ENCODE peak calls at places on chromosomes 12 and 14, in ten cellular contexts. I, G, F, K, R, J, S, A, Y and Z are unnamed samples.

GRCh38 chr12:81284137-81284536 is 206.3 kb downstream of the ACSS3 start:
- DNase-seq in I (peak), G (peak), F (no peak), K (no peak), R (no peak), J (no peak), S (no peak), A (no peak), Y (no peak), Z (no peak)

GRCh38 chr12:7092229-7092985 is at the start of gene C1R:
- DNase-seq in I (peak), G (peak), F (peak), K (peak), R (peak), J (peak), S (peak), A (peak), Y (peak), Z (peak)

GRCh38 chr12:124082676-124083075 is 109.7 kb downstream of the ZNF664 start:
- DNase-seq in I (no peak), G (no peak), F (no peak), K (no peak), R (no peak), J (no peak), S (no peak), A (no peak), Y (no peak), Z (no peak)

GRCh38 chr14:65791551-65791981 is 379.0 kb downstream of the FUT8 start:
- DNase-seq in I (peak), G (peak), F (peak), K (no peak), R (no peak), J (no peak), S (no peak), A (no peak), Y (no peak), Z (no peak)

GRCh38 chr12:46266382-46266791 is 2.5 kb downstream of the SLC38A1 start:
- DNase-seq in I (peak), G (peak), F (peak), K (no peak), R (peak), J (no peak), S (no peak), A (no peak), Y (peak), Z (peak)

GRCh38 chr14:85288041-85288440 is 241.9 kb upstream of the FLRT2 start:
- DNase-seq in I (no peak), G (no peak), F (no peak), K (no peak), R (no peak), J (no peak), S (no peak), A (no peak), Y (no peak), Z (no peak)

GRCh38 chr14:36988989-36989388 is 183.4 kb downstream of the SLC25A21 start:
- DNase-seq in I (no peak), G (no peak), F (no peak), K (no peak), R (no peak), J (no peak), S (no peak), A (no peak), Y (no peak), Z (no peak)

GRCh38 chr14:76653875-76654572 is 107.2 kb upstream of the VASH1 start:
- DNase-seq in I (no peak), G (no peak), F (no peak), K (no peak), R (no peak), J (no peak), S (no peak), A (no peak), Y (no peak), Z (no peak)

GRCh38 chr14:33165144-33165925 is 226.7 kb downstream of the NPAS3 start:
- DNase-seq in I (peak), G (peak), F (peak), K (no peak), R (peak), J (no peak), S (no peak), A (no peak), Y (no peak), Z (no peak)

GRCh38 chr12:14167005-14167628 is 185.7 kb upstream of the GRIN2B start:
- DNase-seq in I (peak), G (peak), F (peak), K (peak), R (peak), J (no peak), S (peak), A (no peak), Y (peak), Z (peak)

GRCh38 chr12:56257491-56258067 is 605 bp downstream of the ANKRD52 start:
- DNase-seq in I (peak), G (peak), F (no peak), K (no peak), R (no peak), J (no peak), S (no peak), A (no peak), Y (peak), Z (peak)

GRCh38 chr12:58530421-58531067 is 389.8 kb downstream of the LRIG3 start:
- DNase-seq in I (peak), G (peak), F (no peak), K (no peak), R (no peak), J (no peak), S (no peak), A (no peak), Y (no peak), Z (no peak)

GRCh38 chr14:52413729-52414453 is 99.8 kb downstream of the PTGER2 start:
- DNase-seq in I (peak), G (no peak), F (no peak), K (no peak), R (no peak), J (no peak), S (no peak), A (no peak), Y (no peak), Z (no peak)

GRCh38 chr14:39247256-39247655 is 13.5 kb downstream of the MIA2 start:
- DNase-seq in I (peak), G (peak), F (peak), K (no peak), R (no peak), J (no peak), S (no peak), A (no peak), Y (no peak), Z (peak)

GRCh38 chr12:42859612-42860011 is 270.1 kb upstream of the PRICKLE1 start:
- DNase-seq in I (peak), G (peak), F (no peak), K (no peak), R (no peak), J (no peak), S (no peak), A (no peak), Y (no peak), Z (no peak)

GRCh38 chr12:93140309-93140708 is 211.2 kb upstream of the EEA1 start:
- DNase-seq in I (no peak), G (no peak), F (no peak), K (no peak), R (no peak), J (no peak), S (no peak), A (no peak), Y (no peak), Z (no peak)

GRCh38 chr12:92030618-92031017 is 115.0 kb downstream of the BTG1 start:
- DNase-seq in I (peak), G (peak), F (peak), K (peak), R (peak), J (no peak), S (peak), A (no peak), Y (no peak), Z (no peak)

GRCh38 chr14:105018414-105018813 is 2.5 kb downstream of the CDCA4 start:
- DNase-seq in I (no peak), G (no peak), F (no peak), K (no peak), R (no peak), J (no peak), S (no peak), A (no peak), Y (no peak), Z (no peak)

GRCh38 chr14:24313912-24314311 is 2.6 kb downstream of the LTB4R start:
- DNase-seq in I (no peak), G (no peak), F (no peak), K (no peak), R (no peak), J (peak), S (no peak), A (no peak), Y (no peak), Z (no peak)

GRCh38 chr14:47391105-47391504 is 284.3 kb downstream of the MDGA2 start:
- DNase-seq in I (no peak), G (no peak), F (no peak), K (no peak), R (no peak), J (no peak), S (no peak), A (no peak), Y (no peak), Z (no peak)

GRCh38 chr12:88756153-88756552 is 175.9 kb upstream of the KITLG start:
- DNase-seq in I (no peak), G (no peak), F (no peak), K (no peak), R (no peak), J (no peak), S (no peak), A (no peak), Y (no peak), Z (no peak)

GRCh38 chr14:95460647-95461478 is 55.6 kb downstream of the SYNE3 start:
- DNase-seq in I (peak), G (peak), F (peak), K (peak), R (no peak), J (no peak), S (no peak), A (no peak), Y (peak), Z (peak)

GRCh38 chr14:61360796-61361526 is 39.6 kb downstream of the PRKCH start:
- DNase-seq in I (no peak), G (no peak), F (no peak), K (no peak), R (no peak), J (no peak), S (no peak), A (no peak), Y (no peak), Z (no peak)

GRCh38 chr14:78202178-78202577 is 32.0 kb downstream of the NRXN3 start:
- DNase-seq in I (no peak), G (no peak), F (no peak), K (no peak), R (peak), J (no peak), S (no peak), A (no peak), Y (no peak), Z (no peak)

GRCh38 chr12:132429122-132429931 is 60.6 kb upstream of the FBRSL1 start:
- DNase-seq in I (no peak), G (no peak), F (no peak), K (no peak), R (no peak), J (no peak), S (peak), A (no peak), Y (no peak), Z (no peak)

GRCh38 chr14:37709419-37710195 is 114.2 kb downstream of the TTC6 start:
- DNase-seq in I (peak), G (peak), F (peak), K (no peak), R (peak), J (no peak), S (no peak), A (no peak), Y (no peak), Z (peak)

GRCh38 chr14:76647699-76648298 is 113.5 kb upstream of the VASH1 start:
- DNase-seq in I (peak), G (peak), F (peak), K (no peak), R (peak), J (no peak), S (no peak), A (no peak), Y (peak), Z (peak)

GRCh38 chr14:92900660-92901059 is 22.3 kb upstream of the CHGA start:
- DNase-seq in I (no peak), G (no peak), F (no peak), K (no peak), R (no peak), J (no peak), S (no peak), A (no peak), Y (no peak), Z (no peak)

GRCh38 chr12:73225941-73226340 is 953.8 kb downstream of the TRHDE start:
- DNase-seq in I (no peak), G (no peak), F (no peak), K (no peak), R (no peak), J (no peak), S (no peak), A (no peak), Y (no peak), Z (no peak)

GRCh38 chr12:132393991-132394949 is 64.9 kb upstream of the GALNT9 start:
- DNase-seq in I (no peak), G (no peak), F (peak), K (no peak), R (no peak), J (no peak), S (no peak), A (peak), Y (peak), Z (no peak)

GRCh38 chr14:96268426-96269358 is 12.7 kb downstream of the BDKRB1 start:
- DNase-seq in I (peak), G (peak), F (peak), K (peak), R (no peak), J (no peak), S (no peak), A (no peak), Y (peak), Z (peak)

GRCh38 chr12:9047105-9047504 is 57.8 kb downstream of the KLRG1 start:
- DNase-seq in I (no peak), G (no peak), F (no peak), K (no peak), R (no peak), J (no peak), S (no peak), A (no peak), Y (no peak), Z (peak)

GRCh38 chr12:86389949-86390348 is 133.8 kb upstream of the MGAT4C start:
- DNase-seq in I (peak), G (peak), F (peak), K (no peak), R (no peak), J (no peak), S (no peak), A (no peak), Y (no peak), Z (no peak)

GRCh38 chr12:111056618-111057521 is 136.5 kb upstream of the MYL2 start:
- DNase-seq in I (no peak), G (no peak), F (no peak), K (no peak), R (peak), J (no peak), S (no peak), A (no peak), Y (no peak), Z (no peak)

GRCh38 chr12:52876371-52876770 is 27.6 kb upstream of the KRT78 start:
- DNase-seq in I (no peak), G (no peak), F (no peak), K (no peak), R (no peak), J (peak), S (peak), A (no peak), Y (no peak), Z (peak)
- H3K27ac ChIP-seq in I (no peak), G (no peak), F (no peak), K (no peak), R (no peak), J (no peak), S (no peak), A (no peak), Y (peak), Z (peak)

DNA sequence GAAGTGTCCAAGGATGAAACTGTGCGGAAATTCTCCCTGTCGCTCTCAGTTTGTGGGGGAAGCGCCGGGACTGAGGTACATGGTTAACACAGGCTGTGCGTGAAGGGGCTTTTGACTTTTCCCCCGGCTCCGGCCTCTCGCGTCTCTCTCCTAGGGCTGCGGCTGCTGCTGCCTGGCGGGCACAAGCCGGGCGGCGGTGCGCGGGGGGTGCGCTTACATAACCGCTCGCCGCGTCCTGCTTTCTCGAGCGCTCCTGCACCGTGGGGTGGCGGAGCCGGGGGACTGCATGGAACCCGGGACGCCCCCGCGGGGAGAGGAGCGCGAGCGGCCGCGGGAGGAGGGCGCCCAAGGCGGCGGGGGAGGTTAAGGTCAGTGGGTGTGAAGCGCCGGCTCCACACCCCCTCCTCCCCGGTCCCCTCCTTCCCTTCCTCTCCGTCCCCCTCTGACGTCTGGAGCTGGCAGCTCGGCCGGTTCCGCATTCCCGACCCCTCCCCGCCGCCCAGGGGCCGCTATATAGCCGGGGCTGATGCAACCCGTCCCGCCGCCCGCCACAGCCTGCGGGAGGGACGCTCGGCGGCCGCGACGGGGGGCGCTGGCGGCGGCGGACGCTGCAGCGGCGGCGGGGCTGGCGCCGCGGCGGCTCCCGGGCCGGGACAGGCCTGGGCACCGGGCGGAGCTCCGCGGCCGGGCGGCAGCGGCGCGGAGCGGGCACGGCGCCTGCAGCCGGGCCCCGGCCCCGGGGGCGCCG is at the start of gene JDP2:
- DNase-seq in I (peak), G (peak), F (peak), K (peak), R (peak), J (peak), S (peak), A (peak), Y (peak), Z (peak)
- TF ChIP-seq CTCF in I (no peak), G (no peak), F (no peak), K (no peak), R (peak), J (peak), S (no peak), A (peak), Y (no peak), Z (no peak)

DNA sequence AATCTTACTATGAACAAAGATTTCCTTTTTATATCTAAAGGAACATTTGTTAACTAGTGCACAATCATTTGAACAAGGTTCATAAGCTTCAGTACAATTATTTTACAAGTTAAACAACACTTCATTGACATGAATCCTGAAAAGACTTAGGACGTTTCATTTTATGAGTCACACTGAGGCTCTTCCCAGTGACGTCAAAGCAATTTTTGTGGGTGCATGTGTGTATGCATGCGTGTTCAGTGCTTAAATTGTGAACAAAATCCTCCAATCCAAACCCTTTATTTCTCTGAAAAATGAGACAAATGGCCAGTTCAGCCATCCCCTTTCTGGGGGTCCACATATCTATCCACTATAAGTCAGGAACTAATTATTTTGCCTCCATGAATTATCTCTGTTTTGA is 2.9 kb downstream of the LMNTD1 start:
- DNase-seq in I (peak), G (peak), F (peak), K (no peak), R (no peak), J (no peak), S (no peak), A (no peak), Y (no peak), Z (no peak)
- H3K27ac ChIP-seq in I (no peak), G (no peak), F (no peak), K (no peak), R (no peak), J (no peak), S (no peak), A (no peak), Y (no peak), Z (no peak)

GRCh38 chr14:74947353-74948227 is 7.8 kb downstream of the PGF start:
- DNase-seq in I (no peak), G (no peak), F (no peak), K (no peak), R (no peak), J (no peak), S (no peak), A (no peak), Y (no peak), Z (no peak)

GRCh38 chr14:74948228-74949175 is 6.9 kb downstream of the PGF start:
- DNase-seq in I (no peak), G (no peak), F (no peak), K (no peak), R (no peak), J (no peak), S (no peak), A (no peak), Y (no peak), Z (no peak)

GRCh38 chr14:74945852-74946658 is 9.3 kb downstream of the PGF start:
- DNase-seq in I (peak), G (peak), F (peak), K (peak), R (peak), J (peak), S (peak), A (peak), Y (peak), Z (peak)

GRCh38 chr14:74945261-74945851 is 10.0 kb downstream of the PGF start:
- DNase-seq in I (no peak), G (no peak), F (no peak), K (no peak), R (peak), J (no peak), S (no peak), A (no peak), Y (peak), Z (no peak)

GRCh38 chr14:74946659-74947281 is 8.6 kb downstream of the PGF start:
- DNase-seq in I (no peak), G (no peak), F (no peak), K (no peak), R (no peak), J (no peak), S (no peak), A (peak), Y (no peak), Z (no peak)
- TF ChIP-seq CTCF in I (no peak), G (no peak), F (no peak), K (no peak), R (no peak), J (peak), S (no peak), A (no peak), Y (no peak), Z (peak)

DNA sequence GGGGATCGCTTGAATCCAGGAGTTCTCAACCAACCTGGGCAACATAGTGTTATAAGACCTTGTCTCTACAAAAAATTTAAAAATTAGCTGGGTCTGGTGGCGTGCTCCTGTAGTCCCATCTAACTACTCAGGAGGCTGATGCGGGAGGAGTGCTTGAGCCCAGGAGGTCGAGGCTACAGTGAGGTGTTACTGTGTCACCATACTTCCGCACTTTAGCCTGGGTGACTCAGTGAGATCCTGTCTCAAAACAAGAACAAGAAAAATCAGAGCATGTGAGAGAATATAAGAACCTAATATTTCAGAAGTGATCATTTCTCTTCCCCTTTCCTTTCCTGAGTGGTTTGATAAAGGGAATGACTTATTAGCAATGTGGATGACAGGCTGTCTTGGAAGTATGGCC is 9.5 kb downstream of the TRAF3 start:
- DNase-seq in I (peak), G (no peak), F (peak), K (no peak), R (no peak), J (no peak), S (no peak), A (no peak), Y (no peak), Z (no peak)
- H3K27ac ChIP-seq in I (no peak), G (peak), F (no peak), K (no peak), R (no peak), J (no peak), S (no peak), A (no peak), Y (no peak), Z (no peak)

GRCh38 chr12:24852420-24852819 is 96.5 kb downstream of the BCAT1 start:
- DNase-seq in I (no peak), G (no peak), F (no peak), K (no peak), R (peak), J (no peak), S (no peak), A (no peak), Y (no peak), Z (no peak)
- TF ChIP-seq CTCF in I (peak), G (peak), F (peak), K (peak), R (peak), J (peak), S (no peak), A (no peak), Y (peak), Z (no peak)